ENCODE peak calls at places on chromosomes 13 and 19, in ten cellular contexts. S is left lung; P is cardiac muscle cell; E is thoracic aorta; Y is uterus; V is CD8-positive, alpha-beta memory T cell; T is keratinocyte; D is breast epithelium; C is IMR-90; O is transverse colon. F is an unnamed sample. For H3K4me1, the result is how much of the 10 kb centered on the place peaks cover.

GRCh38 chr13:99220199-99220931 is 19.7 kb downstream of the UBAC2 start:
- DNase-seq in S (no peak), P (no peak), E (no peak), Y (no peak), V (peak), T (no peak), D (no peak), C (no peak), O (no peak), F (no peak)

GRCh38 chr13:23988546-23989122 is 91.3 kb upstream of the C1QTNF9B start:
- DNase-seq in S (no peak), P (no peak), E (no peak), Y (no peak), V (no peak), T (no peak), D (no peak), C (peak), O (no peak), F (no peak)

GRCh38 chr19:47444388-47444821 is 25.1 kb upstream of the MEIS3 start:
- DNase-seq in S (no peak), P (no peak), E (no peak), Y (no peak), V (peak), T (no peak), D (no peak), C (no peak), O (no peak), F (peak)

GRCh38 chr13:114097893-114098688 is 34.3 kb downstream of the RASA3 start:
- DNase-seq in S (peak), P (no peak), E (no peak), Y (peak), V (no peak), T (no peak), D (no peak), C (no peak), O (peak), F (no peak)

GRCh38 chr19:5621311-5621944 is 1.1 kb downstream of the SAFB2 start:
- DNase-seq in S (no peak), P (peak), E (no peak), Y (peak), V (no peak), T (no peak), D (peak), C (no peak), O (peak), F (no peak)

GRCh38 chr13:23794267-23795161 is 94.7 kb downstream of the MIPEP start:
- DNase-seq in S (no peak), P (peak), E (no peak), Y (no peak), V (no peak), T (no peak), D (no peak), C (peak), O (no peak), F (no peak)

GRCh38 chr19:6632002-6632621 is 37.8 kb downstream of the TNFSF14 start:
- DNase-seq in S (peak), P (peak), E (peak), Y (peak), V (peak), T (no peak), D (peak), C (peak), O (peak), F (peak)

GRCh38 chr13:54449922-54450321 is 1421.3 kb downstream of the OLFM4 start:
- DNase-seq in S (no peak), P (no peak), E (no peak), Y (no peak), V (no peak), T (no peak), D (no peak), C (no peak), O (no peak), F (no peak)

GRCh38 chr19:45344621-45345505 is 4.3 kb downstream of the KLC3 start:
- DNase-seq in S (no peak), P (no peak), E (no peak), Y (no peak), V (no peak), T (no peak), D (no peak), C (no peak), O (no peak), F (no peak)

GRCh38 chr19:39363909-39364457 is 21.8 kb downstream of the SAMD4B start:
- DNase-seq in S (no peak), P (peak), E (no peak), Y (no peak), V (no peak), T (no peak), D (no peak), C (peak), O (no peak), F (no peak)

GRCh38 chr13:65530688-65531087 is 1699.4 kb downstream of the PCDH9 start:
- DNase-seq in S (no peak), P (peak), E (no peak), Y (no peak), V (no peak), T (no peak), D (no peak), C (no peak), O (no peak), F (no peak)

GRCh38 chr13:25237083-25237482 is 50.2 kb downstream of the MTMR6 start:
- DNase-seq in S (no peak), P (no peak), E (no peak), Y (no peak), V (no peak), T (no peak), D (no peak), C (no peak), O (no peak), F (no peak)

GRCh38 chr19:3969435-3970312 is 1.2 kb downstream of the DAPK3 start:
- DNase-seq in S (no peak), P (peak), E (no peak), Y (peak), V (no peak), T (peak), D (peak), C (peak), O (no peak), F (no peak)

GRCh38 chr19:8361921-8362793 is 1.8 kb upstream of the ANGPTL4 start:
- DNase-seq in S (peak), P (peak), E (peak), Y (peak), V (no peak), T (peak), D (peak), C (peak), O (peak), F (no peak)

GRCh38 chr13:99015606-99016520 is 38.0 kb upstream of the DOCK9 start:
- DNase-seq in S (no peak), P (no peak), E (no peak), Y (no peak), V (peak), T (no peak), D (no peak), C (no peak), O (no peak), F (no peak)

GRCh38 chr19:28281676-28282075 is 931.3 kb downstream of the UQCRFS1 start:
- DNase-seq in S (no peak), P (no peak), E (no peak), Y (no peak), V (no peak), T (no peak), D (no peak), C (no peak), O (no peak), F (no peak)

GRCh38 chr19:58395220-58395978 is at the start of gene RNF225:
- DNase-seq in S (peak), P (no peak), E (no peak), Y (no peak), V (no peak), T (no peak), D (peak), C (no peak), O (peak), F (no peak)

GRCh38 chr19:9913237-9914000 is 22.9 kb downstream of the OLFM2 start:
- DNase-seq in S (no peak), P (no peak), E (no peak), Y (no peak), V (no peak), T (no peak), D (no peak), C (no peak), O (peak), F (no peak)

GRCh38 chr13:111610077-111610476 is 289.6 kb downstream of the TEX29 start:
- DNase-seq in S (no peak), P (no peak), E (no peak), Y (no peak), V (no peak), T (no peak), D (no peak), C (no peak), O (no peak), F (no peak)

GRCh38 chr13:113820813-113821651 is 42.8 kb downstream of the GAS6 start:
- DNase-seq in S (peak), P (peak), E (no peak), Y (peak), V (no peak), T (peak), D (peak), C (peak), O (peak), F (no peak)

GRCh38 chr19:17294051-17294891 is 9.0 kb downstream of the ABHD8 start:
- DNase-seq in S (no peak), P (no peak), E (no peak), Y (no peak), V (peak), T (no peak), D (no peak), C (no peak), O (peak), F (peak)

GRCh38 chr19:14566712-14567077 is 5.2 kb downstream of the NDUFB7 start:
- DNase-seq in S (no peak), P (no peak), E (no peak), Y (no peak), V (no peak), T (no peak), D (no peak), C (no peak), O (no peak), F (no peak)

GRCh38 chr19:30393046-30393445 is 20.9 kb downstream of the ZNF536 start:
- DNase-seq in S (no peak), P (no peak), E (no peak), Y (no peak), V (no peak), T (no peak), D (no peak), C (no peak), O (no peak), F (no peak)

GRCh38 chr13:27309967-27310598 is 39.5 kb downstream of the RASL11A start:
- DNase-seq in S (no peak), P (no peak), E (no peak), Y (no peak), V (no peak), T (no peak), D (no peak), C (peak), O (no peak), F (no peak)

GRCh38 chr19:36207605-36208252 is 6.7 kb downstream of the ZNF565 start:
- DNase-seq in S (no peak), P (no peak), E (no peak), Y (no peak), V (no peak), T (no peak), D (no peak), C (no peak), O (no peak), F (no peak)

GRCh38 chr13:46580362-46580839 is 27.4 kb downstream of the LRCH1 start:
- DNase-seq in S (no peak), P (no peak), E (no peak), Y (no peak), V (no peak), T (no peak), D (no peak), C (no peak), O (no peak), F (no peak)

GRCh38 chr19:29315566-29315965 is 102.6 kb upstream of the UQCRFS1 start:
- DNase-seq in S (no peak), P (no peak), E (no peak), Y (no peak), V (no peak), T (no peak), D (no peak), C (no peak), O (no peak), F (no peak)

GRCh38 chr19:30214651-30215051 is 157.5 kb upstream of the ZNF536 start:
- DNase-seq in S (no peak), P (no peak), E (no peak), Y (no peak), V (no peak), T (no peak), D (no peak), C (no peak), O (no peak), F (no peak)

GRCh38 chr19:32674153-32674958 is 624 bp downstream of the ANKRD27 start:
- DNase-seq in S (no peak), P (no peak), E (no peak), Y (no peak), V (no peak), T (no peak), D (no peak), C (no peak), O (no peak), F (peak)

GRCh38 chr13:74111901-74112824 is 22.0 kb downstream of the KLF12 start:
- DNase-seq in S (no peak), P (no peak), E (no peak), Y (no peak), V (no peak), T (no peak), D (no peak), C (no peak), O (no peak), F (no peak)

GRCh38 chr13:77859450-77859849 is 59.2 kb downstream of the EDNRB start:
- DNase-seq in S (no peak), P (peak), E (no peak), Y (peak), V (no peak), T (no peak), D (no peak), C (peak), O (peak), F (no peak)

GRCh38 chr19:23996549-23996948 is 81.9 kb downstream of the ZNF726 start:
- DNase-seq in S (no peak), P (no peak), E (no peak), Y (no peak), V (no peak), T (no peak), D (no peak), C (no peak), O (no peak), F (no peak)

GRCh38 chr13:43374621-43375020 is 351.2 kb downstream of the DNAJC15 start:
- DNase-seq in S (no peak), P (peak), E (no peak), Y (no peak), V (no peak), T (no peak), D (no peak), C (peak), O (no peak), F (no peak)

GRCh38 chr13:50991624-50992610 is 82.3 kb downstream of the RNASEH2B start:
- DNase-seq in S (no peak), P (no peak), E (no peak), Y (no peak), V (peak), T (no peak), D (no peak), C (no peak), O (no peak), F (no peak)

GRCh38 chr13:52642131-52642530 is at the start of gene HNRNPA1L2:
- DNase-seq in S (no peak), P (no peak), E (no peak), Y (no peak), V (no peak), T (no peak), D (no peak), C (no peak), O (no peak), F (no peak)

GRCh38 chr13:52638929-52639328 is 3.3 kb upstream of the HNRNPA1L2 start:
- DNase-seq in S (no peak), P (no peak), E (no peak), Y (no peak), V (no peak), T (no peak), D (no peak), C (no peak), O (no peak), F (no peak)

GRCh38 chr13:52646967-52647366 is 4.7 kb downstream of the HNRNPA1L2 start:
- DNase-seq in S (no peak), P (no peak), E (no peak), Y (no peak), V (no peak), T (no peak), D (no peak), C (no peak), O (no peak), F (no peak)

DNA sequence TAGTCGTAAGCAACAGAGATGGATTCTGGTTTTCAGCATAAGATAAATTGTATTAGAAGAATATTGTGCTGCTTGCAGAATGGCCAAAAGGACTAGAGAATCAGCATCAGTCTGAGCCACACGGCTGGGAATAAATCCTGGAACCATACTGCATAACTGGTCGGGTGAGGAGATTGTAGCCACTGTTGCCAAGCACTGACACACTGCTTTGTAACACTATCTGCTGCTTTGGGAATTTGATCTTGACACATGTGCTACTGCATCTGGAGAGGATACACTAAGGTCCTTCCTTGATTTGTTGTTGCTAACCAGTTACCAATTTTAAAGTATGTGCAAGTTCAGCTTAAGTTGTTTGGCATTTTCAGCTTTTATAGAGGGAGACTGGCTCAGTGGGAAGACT is 1.9 kb downstream of the HNRNPA1L2 start:
- DNase-seq in S (no peak), P (no peak), E (no peak), Y (no peak), V (no peak), T (no peak), D (no peak), C (peak), O (no peak), F (no peak)
- H3K4me3 ChIP-seq in S (no peak), P (no peak), E (no peak), Y (no peak), V (no peak), T (no peak), D (no peak), C (no peak), O (no peak), F (no peak)

GRCh38 chr13:109251958-109252357 is 534.4 kb downstream of the IRS2 start:
- DNase-seq in S (no peak), P (no peak), E (no peak), Y (no peak), V (no peak), T (no peak), D (no peak), C (no peak), O (no peak), F (no peak)

GRCh38 chr13:109255457-109255856 is 530.9 kb downstream of the IRS2 start:
- DNase-seq in S (no peak), P (no peak), E (no peak), Y (no peak), V (no peak), T (no peak), D (no peak), C (no peak), O (no peak), F (no peak)

GRCh38 chr13:109253316-109253715 is 533.1 kb downstream of the IRS2 start:
- DNase-seq in S (no peak), P (no peak), E (no peak), Y (no peak), V (no peak), T (no peak), D (no peak), C (no peak), O (no peak), F (no peak)

GRCh38 chr13:109256866-109257760 is 529.3 kb downstream of the IRS2 start:
- DNase-seq in S (no peak), P (peak), E (no peak), Y (no peak), V (no peak), T (peak), D (peak), C (peak), O (no peak), F (no peak)

DNA sequence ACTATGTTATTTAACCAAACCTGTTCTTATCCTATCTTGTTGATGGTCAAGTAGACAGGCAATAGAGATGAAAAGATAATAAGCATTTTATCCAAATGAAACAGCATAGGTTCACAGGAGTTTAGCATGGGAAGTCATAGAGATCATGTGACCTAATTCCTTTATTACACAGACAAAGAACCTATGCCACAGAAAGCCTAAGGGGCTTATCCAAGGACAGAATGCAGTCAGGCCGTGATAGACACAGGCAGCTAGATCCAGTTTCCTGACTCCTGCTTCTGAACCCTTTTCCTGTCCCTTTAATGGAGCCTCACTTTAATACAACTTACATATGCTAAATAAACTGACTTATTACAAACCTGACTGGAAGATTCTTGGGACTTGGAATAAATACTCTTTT is 532.1 kb downstream of the IRS2 start:
- DNase-seq in S (no peak), P (no peak), E (no peak), Y (no peak), V (no peak), T (no peak), D (no peak), C (no peak), O (no peak), F (no peak)
- H3K27ac ChIP-seq in S (no peak), P (no peak), E (no peak), Y (no peak), V (no peak), T (peak), D (no peak), C (no peak), O (no peak), F (no peak)

GRCh38 chr13:110250258-110250891 is 56.6 kb downstream of the COL4A1 start:
- DNase-seq in S (no peak), P (peak), E (no peak), Y (peak), V (no peak), T (no peak), D (no peak), C (peak), O (no peak), F (no peak)
- H3K4me1 ChIP-seq in S (under half), P (under half), E (half or more), Y (under half), V (under half), T (under half), D (under half), C (under half), O (under half), F (under half)

GRCh38 chr19:48836089-48837017 is at the start of gene HSD17B14:
- DNase-seq in S (peak), P (peak), E (no peak), Y (peak), V (no peak), T (no peak), D (peak), C (no peak), O (peak), F (no peak)
- H3K4me3 ChIP-seq in S (peak), P (peak), E (peak), Y (peak), V (peak), T (peak), D (peak), C (peak), O (peak), F (peak)

GRCh38 chr19:41860419-41861097 is 503 bp downstream of the RPS19 start:
- DNase-seq in S (peak), P (peak), E (no peak), Y (no peak), V (no peak), T (no peak), D (no peak), C (no peak), O (no peak), F (no peak)

GRCh38 chr19:41859618-41860418 is at the start of gene RPS19:
- DNase-seq in S (peak), P (peak), E (peak), Y (peak), V (peak), T (peak), D (peak), C (peak), O (peak), F (peak)

GRCh38 chr19:41861846-41862245 is 1.8 kb downstream of the RPS19 start:
- DNase-seq in S (no peak), P (no peak), E (no peak), Y (no peak), V (no peak), T (no peak), D (no peak), C (no peak), O (no peak), F (no peak)

GRCh38 chr19:41861098-41861768 is 1.2 kb downstream of the RPS19 start:
- DNase-seq in S (no peak), P (no peak), E (no peak), Y (no peak), V (no peak), T (no peak), D (no peak), C (no peak), O (no peak), F (no peak)

DNA sequence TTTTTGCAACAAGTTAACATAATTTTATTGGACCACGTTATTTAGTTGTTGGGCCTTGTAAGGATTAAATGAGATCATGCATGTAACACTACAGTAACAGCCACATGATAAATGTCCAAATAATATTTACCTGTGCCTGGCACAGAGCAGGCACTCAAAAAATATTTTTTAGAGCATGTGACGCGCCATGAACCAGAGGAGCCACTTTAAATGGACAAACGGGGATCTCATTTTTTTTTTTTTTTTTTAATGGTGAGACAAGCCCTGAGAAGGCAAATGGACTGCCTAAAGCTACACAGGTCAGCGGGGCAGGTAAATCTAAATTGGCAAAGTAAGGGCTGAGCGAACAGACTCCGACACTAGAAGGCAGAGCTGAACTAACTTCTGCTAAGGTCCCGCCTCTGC is 840 bp upstream of the RPS19 start:
- DNase-seq in S (no peak), P (no peak), E (no peak), Y (no peak), V (no peak), T (no peak), D (no peak), C (no peak), O (no peak), F (no peak)
- H3K27ac ChIP-seq in S (no peak), P (peak), E (peak), Y (peak), V (peak), T (peak), D (peak), C (peak), O (peak), F (peak)

GRCh38 chr19:49117677-49118564 is 1.0 kb downstream of the C19orf73 start:
- DNase-seq in S (no peak), P (no peak), E (no peak), Y (no peak), V (no peak), T (no peak), D (no peak), C (no peak), O (no peak), F (no peak)
- H3K4me1 ChIP-seq in S (under half), P (under half), E (under half), Y (under half), V (under half), T (under half), D (under half), C (under half), O (under half), F (under half)

F was measured in effector memory CD4-positive, alpha-beta T cell.